ENCODE peak calls at places on chromosomes 1 and 21, in nine cellular contexts. B, H, P, U, T, N, F, A and G are unnamed samples.

GRCh38 chr1:8674912-8675311 is 142.5 kb downstream of the RERE start:
- DNase-seq in P (no peak), T (no peak), A (no peak), H (no peak), N (no peak), F (no peak), B (no peak), U (no peak), G (no peak)

GRCh38 chr1:170939476-170939875 is 4.1 kb downstream of the MROH9 start:
- DNase-seq in T (no peak), P (no peak), A (no peak), N (no peak), B (no peak), U (no peak), F (no peak), H (no peak), G (no peak)

GRCh38 chr1:99539131-99539530 is 106.8 kb upstream of the PALMD start:
- DNase-seq in P (no peak), T (no peak), F (no peak), N (no peak), H (no peak), A (no peak), U (no peak), B (no peak), G (no peak)

GRCh38 chr21:41928621-41929220 is 25.1 kb downstream of the C2CD2 start:
- DNase-seq in P (no peak), T (no peak), F (no peak), A (no peak), H (no peak), N (no peak), B (no peak), U (no peak), G (no peak)

GRCh38 chr1:206660136-206660535 is 24.6 kb upstream of the MAPKAPK2 start:
- DNase-seq in A (no peak), N (no peak), B (no peak), U (no peak), T (no peak), H (no peak), F (no peak), P (no peak), G (no peak)

GRCh38 chr1:211036701-211037494 is 97.0 kb downstream of the KCNH1 start:
- DNase-seq in B (no peak), A (peak), T (peak), H (no peak), N (no peak), U (no peak), F (no peak), P (no peak), G (no peak)

GRCh38 chr1:246417152-246417812 is 89.8 kb downstream of the SMYD3 start:
- DNase-seq in P (no peak), U (no peak), N (no peak), F (no peak), H (no peak), B (no peak), A (no peak), T (no peak), G (no peak)

GRCh38 chr1:114154146-114154962 is 685 bp upstream of the SYT6 start:
- DNase-seq in A (peak), T (no peak), F (no peak), U (no peak), B (peak), N (no peak), P (no peak), H (no peak), G (no peak)

GRCh38 chr1:230633469-230633868 is 8.8 kb upstream of the COG2 start:
- DNase-seq in A (no peak), F (no peak), T (no peak), B (no peak), H (no peak), P (no peak), U (no peak), N (no peak), G (no peak)

GRCh38 chr1:182698977-182699672 is 14.7 kb upstream of the RGS8 start:
- DNase-seq in A (no peak), T (no peak), B (no peak), H (no peak), P (no peak), N (no peak), U (no peak), F (no peak), G (no peak)

GRCh38 chr1:36134805-36135339 is 9.8 kb upstream of the COL8A2 start:
- DNase-seq in P (no peak), T (peak), U (peak), N (no peak), B (peak), H (no peak), A (peak), F (no peak), G (peak)

GRCh38 chr1:220099826-220100225 is 5.9 kb downstream of the IARS2 start:
- DNase-seq in A (no peak), H (no peak), B (no peak), P (no peak), U (no peak), N (no peak), T (no peak), F (no peak), G (no peak)

GRCh38 chr1:110787328-110788071 is 85.4 kb upstream of the CD53 start:
- DNase-seq in F (no peak), T (no peak), U (no peak), B (no peak), H (peak), A (no peak), N (peak), P (no peak), G (peak)

GRCh38 chr1:247228133-247228532 is 27.7 kb upstream of the VN1R5 start:
- DNase-seq in N (no peak), H (no peak), P (no peak), U (no peak), F (no peak), A (no peak), B (no peak), T (no peak), G (no peak)

GRCh38 chr1:180501865-180502360 is 464 bp downstream of the ACBD6 start:
- DNase-seq in T (peak), P (no peak), N (no peak), B (no peak), H (no peak), F (no peak), U (no peak), A (no peak), G (no peak)

GRCh38 chr1:54982739-54983138 is 2.3 kb downstream of the TMEM61 start:
- DNase-seq in B (no peak), A (no peak), T (no peak), P (no peak), U (no peak), H (no peak), F (no peak), N (no peak), G (no peak)

GRCh38 chr21:41636636-41637625 is 129.0 kb upstream of the TMPRSS2 start:
- DNase-seq in F (no peak), N (no peak), U (no peak), H (no peak), B (no peak), A (no peak), T (no peak), P (no peak), G (no peak)

GRCh38 chr1:240802271-240802670 is 190.3 kb upstream of the GREM2 start:
- DNase-seq in B (no peak), F (no peak), N (no peak), U (no peak), H (no peak), P (no peak), A (no peak), T (no peak), G (no peak)

GRCh38 chr21:32096411-32096810 is 182.4 kb downstream of the MIS18A start:
- DNase-seq in P (no peak), A (no peak), F (no peak), B (peak), U (no peak), T (peak), N (no peak), H (no peak), G (no peak)

GRCh38 chr1:185467125-185467524 is 150.1 kb upstream of the IVNS1ABP start:
- DNase-seq in T (no peak), H (no peak), U (no peak), F (no peak), B (no peak), P (no peak), N (no peak), A (no peak), G (no peak)

GRCh38 chr21:32445101-32445500 is 32.6 kb downstream of the EVA1C start:
- DNase-seq in A (no peak), F (no peak), B (no peak), N (no peak), P (no peak), T (no peak), U (no peak), H (no peak), G (no peak)

GRCh38 chr1:219492676-219493075 is 120.2 kb downstream of the ZC3H11B start:
- DNase-seq in B (no peak), F (no peak), H (no peak), P (no peak), N (no peak), U (no peak), A (no peak), T (no peak), G (no peak)

GRCh38 chr1:17304155-17304826 is 3.7 kb upstream of the PADI4 start:
- DNase-seq in N (no peak), A (no peak), P (no peak), T (no peak), H (peak), U (no peak), B (no peak), F (no peak), G (no peak)